ENCODE peak calls at places on chromosome 5, in five cellular contexts. K is fibroblast of lung, L is neural progenitor cell, J is HCT116, D is mesenchymal stem cell. U is an unnamed sample.

GRCh38 chr5:178765753-178766300 is 35.4 kb upstream of the ZNF354A start:
- DNase-seq in K (no peak), L (no peak), J (no peak), D (no peak), U (no peak)

GRCh38 chr5:139210585-139210984 is 12.4 kb upstream of the SIL1 start:
- DNase-seq in K (no peak), L (peak; percentile 28), J (no peak), D (no peak), U (peak; percentile 40)

GRCh38 chr5:10736354-10736753 is 24.7 kb downstream of the DAP start:
- DNase-seq in K (no peak), L (no peak), J (no peak), D (no peak), U (no peak)

GRCh38 chr5:58410441-58410840 is 49.4 kb downstream of the PLK2 start:
- DNase-seq in K (peak; percentile 78), L (no peak), J (no peak), D (peak; percentile 76), U (peak; percentile 48)

GRCh38 chr5:15717002-15717401 is 217.0 kb downstream of the FBXL7 start:
- DNase-seq in K (peak; percentile 26), L (no peak), J (no peak), D (peak; percentile 42), U (no peak)

GRCh38 chr5:150624334-150625163 is 15.9 kb upstream of the SYNPO start:
- DNase-seq in K (no peak), L (peak; percentile 76), J (no peak), D (no peak), U (peak; percentile 62)

GRCh38 chr5:106854941-106855340 is 815.8 kb downstream of the EFNA5 start:
- DNase-seq in K (no peak), L (no peak), J (no peak), D (no peak), U (no peak)

GRCh38 chr5:158979749-158980521 is 119.8 kb downstream of the EBF1 start:
- DNase-seq in K (peak; percentile 55), L (peak; percentile 31), J (no peak), D (peak; percentile 33), U (no peak)

GRCh38 chr5:133356386-133357331 is 255.7 kb downstream of the FSTL4 start:
- DNase-seq in K (no peak), L (no peak), J (no peak), D (no peak), U (no peak)

GRCh38 chr5:132257131-132258101 is at the start of gene PDLIM4:
- DNase-seq in K (peak; percentile 40), L (peak; percentile 92), J (no peak), D (peak; percentile 60), U (peak; percentile 74)

GRCh38 chr5:61575103-61575502 is 243.0 kb downstream of the ZSWIM6 start:
- DNase-seq in K (peak; percentile 61), L (peak; percentile 34), J (no peak), D (peak; percentile 70), U (peak; percentile 30)

GRCh38 chr5:171596391-171596878 is 177.0 kb downstream of the FGF18 start:
- DNase-seq in K (peak; percentile 98), L (no peak), J (no peak), D (peak; percentile 55), U (peak; percentile 72)

GRCh38 chr5:98108497-98108896 is 665.0 kb upstream of the RGMB start:
- DNase-seq in K (peak; percentile 94), L (no peak), J (no peak), D (peak; percentile 82), U (no peak)

GRCh38 chr5:96079075-96079474 is 117.4 kb upstream of the ELL2 start:
- DNase-seq in K (peak; percentile 95), L (no peak), J (peak; percentile 83), D (peak; percentile 91), U (no peak)

GRCh38 chr5:75052461-75053285 is at the start of gene GCNT4:
- DNase-seq in K (peak; percentile 41), L (peak; percentile 79), J (no peak), D (peak; percentile 68), U (peak; percentile 75)

GRCh38 chr5:133116601-133117000 is 64.8 kb downstream of the HSPA4 start:
- DNase-seq in K (no peak), L (no peak), J (no peak), D (no peak), U (no peak)

GRCh38 chr5:131417240-131417869 is 153.5 kb downstream of the CDC42SE2 start:
- DNase-seq in K (peak; percentile 80), L (peak; percentile 85), J (peak; percentile 37), D (peak; percentile 74), U (peak; percentile 87)

GRCh38 chr5:139688712-139689413 is 40.7 kb downstream of the CXXC5 start:
- DNase-seq in K (no peak), L (no peak), J (no peak), D (no peak), U (no peak)

GRCh38 chr5:131242728-131243255 is 21.1 kb upstream of the CDC42SE2 start:
- DNase-seq in K (peak; percentile 89), L (no peak), J (no peak), D (peak; percentile 89), U (no peak)

GRCh38 chr5:168328804-168329203 is 37.4 kb downstream of the WWC1 start:
- DNase-seq in K (peak; percentile 23), L (peak; percentile 47), J (no peak), D (peak; percentile 44), U (peak; percentile 75)

GRCh38 chr5:61678966-61679365 is 346.9 kb downstream of the ZSWIM6 start:
- DNase-seq in K (no peak), L (peak; percentile 41), J (peak; percentile 18), D (no peak), U (no peak)

GRCh38 chr5:42759456-42759855 is 2.8 kb downstream of the CCDC152 start:
- DNase-seq in K (no peak), L (no peak), J (no peak), D (no peak), U (no peak)

GRCh38 chr5:31232273-31232888 is 38.9 kb downstream of the CDH6 start:
- DNase-seq in K (peak; percentile 54), L (peak; percentile 79), J (peak; percentile 7), D (peak; percentile 50), U (peak; percentile 78)

GRCh38 chr5:40685191-40685590 is 5.5 kb downstream of the PTGER4 start:
- DNase-seq in K (no peak), L (no peak), J (no peak), D (no peak), U (no peak)

GRCh38 chr5:52668544-52669185 is 119.1 kb upstream of the ITGA1 start:
- DNase-seq in K (no peak), L (no peak), J (no peak), D (no peak), U (no peak)
- H2AFZ ChIP-seq in K (peak overlapping the region; percentile 77), L (no peak overlapping the region), J (no peak overlapping the region), D (peak overlapping the region; percentile 31), U (no peak overlapping the region)

DNA sequence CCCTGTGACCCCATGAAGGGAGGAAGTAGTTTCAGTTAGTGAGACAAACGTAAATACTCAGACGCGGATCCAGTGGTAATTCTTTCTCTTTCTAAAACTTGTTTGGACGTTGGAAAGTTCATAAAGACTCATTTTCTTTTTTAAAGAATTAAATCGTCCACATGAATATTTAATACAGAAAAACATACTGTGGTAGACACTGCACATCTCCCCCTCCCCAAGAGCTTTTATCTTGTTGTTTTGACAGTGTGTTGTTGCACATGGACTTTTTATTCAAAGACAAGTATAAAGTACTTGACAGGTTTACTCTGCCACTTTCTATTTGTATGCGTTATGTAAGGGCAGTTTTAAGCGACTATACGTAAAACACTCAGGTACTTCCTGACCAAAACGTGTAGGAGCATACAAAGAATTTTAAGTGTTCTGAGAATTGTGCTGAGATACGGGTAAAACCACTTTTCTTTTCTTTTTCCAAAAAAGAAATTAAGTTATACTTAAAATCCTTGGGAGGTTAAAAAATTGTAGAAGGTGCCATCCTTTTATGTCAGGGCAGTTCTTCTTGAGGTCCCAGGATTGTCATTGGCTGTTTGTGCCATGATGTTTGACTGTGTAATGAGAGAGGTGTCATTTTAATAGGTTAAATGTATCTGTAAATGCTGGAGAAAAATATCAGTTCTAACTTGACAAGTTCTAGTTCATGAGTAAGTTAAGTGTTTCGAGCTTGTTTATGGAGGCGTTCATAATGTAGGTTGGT is 1.3 kb downstream of the NIPBL start:
- DNase-seq in K (peak; percentile 38), L (peak; percentile 16), J (peak; percentile 32), D (peak; percentile 68), U (no peak)
- H2AFZ ChIP-seq in K (no peak overlapping the region), L (no peak overlapping the region), J (no peak overlapping the region), D (no peak overlapping the region), U (peak overlapping the region; percentile 55)

GRCh38 chr5:116731432-116731831 is 156.8 kb upstream of the SEMA6A start:
- DNase-seq in K (no peak), L (no peak), J (no peak), D (no peak), U (no peak)
- H2AFZ ChIP-seq in K (no peak overlapping the region), L (no peak overlapping the region), J (no peak overlapping the region), D (no peak overlapping the region), U (no peak overlapping the region)

GRCh38 chr5:76386360-76386759 is 16.7 kb upstream of the IQGAP2 start:
- DNase-seq in K (no peak), L (no peak), J (no peak), D (no peak), U (no peak)

GRCh38 chr5:76383126-76383825 is 19.8 kb upstream of the IQGAP2 start:
- DNase-seq in K (no peak), L (no peak), J (no peak), D (no peak), U (no peak)

GRCh38 chr5:76384189-76384588 is 18.9 kb upstream of the IQGAP2 start:
- DNase-seq in K (no peak), L (no peak), J (no peak), D (no peak), U (no peak)

GRCh38 chr5:76384705-76385104 is 18.4 kb upstream of the IQGAP2 start:
- DNase-seq in K (no peak), L (no peak), J (no peak), D (no peak), U (no peak)

DNA sequence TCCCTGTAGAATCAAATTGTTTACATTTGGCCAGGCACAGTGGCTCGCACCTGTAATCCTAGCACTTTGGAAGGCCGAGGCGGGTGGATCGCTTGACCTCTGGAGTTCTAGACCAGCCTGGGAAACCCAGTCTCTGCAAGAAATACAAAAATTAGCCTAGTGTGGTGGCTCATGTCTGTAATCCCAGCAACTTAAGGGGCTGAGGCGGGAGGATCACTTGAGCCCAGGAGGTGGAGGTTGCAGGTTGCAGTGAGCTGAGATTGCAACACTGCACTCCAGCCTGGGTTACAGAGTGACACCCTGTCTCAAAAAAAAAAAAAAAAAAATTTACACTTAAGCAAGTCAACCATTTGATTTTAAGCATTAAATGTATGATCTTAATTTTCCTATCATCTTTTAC is 17.5 kb upstream of the IQGAP2 start:
- DNase-seq in K (no peak), L (no peak), J (no peak), D (no peak), U (no peak)
- H2AFZ ChIP-seq in K (no peak overlapping the region), L (no peak overlapping the region), J (no peak overlapping the region), D (no peak overlapping the region), U (no peak overlapping the region)

GRCh38 chr5:109784687-109785086 is 95.0 kb downstream of the MAN2A1 start:
- DNase-seq in K (no peak), L (no peak), J (no peak), D (no peak), U (no peak)
- H2AFZ ChIP-seq in K (no peak overlapping the region), L (no peak overlapping the region), J (no peak overlapping the region), D (no peak overlapping the region), U (no peak overlapping the region)

U was measured in hepatocyte.